ENCODE peak calls at places on chromosomes 13 and 19, in nine cellular contexts. One of them, this sample, is unnamed. For H3K4me1, the result is how much of the 10 kb centered on the place peaks cover.

GRCh38 chr13:95255072-95255732 is 46.0 kb downstream of the ABCC4 start:
- DNase-seq in hepatocyte: no peak
- DNase-seq in MM.1S: no peak
- DNase-seq in neural progenitor cell: no peak
- DNase-seq in OCI-LY7: no peak
- DNase-seq in HCT116: no peak
- DNase-seq in GM23248: no peak
- DNase-seq in GM23338: no peak
- DNase-seq in SK-N-SH: no peak
- DNase-seq in this sample: no peak

GRCh38 chr13:56953965-56954364 is 186.8 kb upstream of the PRR20A start:
- DNase-seq in hepatocyte: no peak
- DNase-seq in MM.1S: no peak
- DNase-seq in neural progenitor cell: no peak
- DNase-seq in OCI-LY7: no peak
- DNase-seq in HCT116: no peak
- DNase-seq in GM23248: no peak
- DNase-seq in GM23338: no peak
- DNase-seq in SK-N-SH: no peak
- DNase-seq in this sample: peak

GRCh38 chr19:41521860-41522555 is 54.0 kb upstream of the CEACAM21 start:
- DNase-seq in hepatocyte: no peak
- DNase-seq in MM.1S: no peak
- DNase-seq in neural progenitor cell: peak
- DNase-seq in OCI-LY7: no peak
- DNase-seq in HCT116: no peak
- DNase-seq in GM23248: peak
- DNase-seq in GM23338: peak
- DNase-seq in SK-N-SH: peak
- DNase-seq in this sample: no peak

GRCh38 chr13:85009447-85009846 is 789.8 kb downstream of the SLITRK6 start:
- DNase-seq in hepatocyte: no peak
- DNase-seq in MM.1S: no peak
- DNase-seq in neural progenitor cell: no peak
- DNase-seq in OCI-LY7: no peak
- DNase-seq in HCT116: no peak
- DNase-seq in GM23248: no peak
- DNase-seq in GM23338: no peak
- DNase-seq in SK-N-SH: no peak
- DNase-seq in this sample: no peak

GRCh38 chr19:37519890-37520289 is 13.2 kb downstream of the ZNF793 start:
- DNase-seq in hepatocyte: peak
- DNase-seq in MM.1S: no peak
- DNase-seq in neural progenitor cell: no peak
- DNase-seq in OCI-LY7: no peak
- DNase-seq in HCT116: no peak
- DNase-seq in GM23248: no peak
- DNase-seq in GM23338: no peak
- DNase-seq in SK-N-SH: no peak
- DNase-seq in this sample: peak

GRCh38 chr19:4977299-4978174 is 8.6 kb downstream of the KDM4B start:
- DNase-seq in hepatocyte: no peak
- DNase-seq in MM.1S: no peak
- DNase-seq in neural progenitor cell: no peak
- DNase-seq in OCI-LY7: no peak
- DNase-seq in HCT116: no peak
- DNase-seq in GM23248: peak
- DNase-seq in GM23338: no peak
- DNase-seq in SK-N-SH: peak
- DNase-seq in this sample: no peak

GRCh38 chr19:888615-889385 is 4.2 kb downstream of the MED16 start:
- DNase-seq in hepatocyte: no peak
- DNase-seq in MM.1S: no peak
- DNase-seq in neural progenitor cell: no peak
- DNase-seq in OCI-LY7: no peak
- DNase-seq in HCT116: no peak
- DNase-seq in GM23248: no peak
- DNase-seq in GM23338: no peak
- DNase-seq in SK-N-SH: no peak
- DNase-seq in this sample: no peak

GRCh38 chr19:812049-812816 is 9.5 kb downstream of the PLPPR3 start:
- DNase-seq in hepatocyte: no peak
- DNase-seq in MM.1S: no peak
- DNase-seq in neural progenitor cell: no peak
- DNase-seq in OCI-LY7: no peak
- DNase-seq in HCT116: no peak
- DNase-seq in GM23248: no peak
- DNase-seq in GM23338: peak
- DNase-seq in SK-N-SH: peak
- DNase-seq in this sample: no peak

GRCh38 chr19:4732680-4733114 is 9.1 kb upstream of the DPP9 start:
- DNase-seq in hepatocyte: peak
- DNase-seq in MM.1S: peak
- DNase-seq in neural progenitor cell: peak
- DNase-seq in OCI-LY7: peak
- DNase-seq in HCT116: peak
- DNase-seq in GM23248: peak
- DNase-seq in GM23338: peak
- DNase-seq in SK-N-SH: peak
- DNase-seq in this sample: peak

GRCh38 chr19:3125900-3126524 is 9.8 kb upstream of the GNA15 start:
- DNase-seq in hepatocyte: peak
- DNase-seq in MM.1S: peak
- DNase-seq in neural progenitor cell: peak
- DNase-seq in OCI-LY7: peak
- DNase-seq in HCT116: peak
- DNase-seq in GM23248: peak
- DNase-seq in GM23338: peak
- DNase-seq in SK-N-SH: peak
- DNase-seq in this sample: peak

GRCh38 chr19:54654447-54655321 is 8.1 kb upstream of the LILRB4 start:
- DNase-seq in hepatocyte: no peak
- DNase-seq in MM.1S: peak
- DNase-seq in neural progenitor cell: no peak
- DNase-seq in OCI-LY7: no peak
- DNase-seq in HCT116: peak
- DNase-seq in GM23248: no peak
- DNase-seq in GM23338: peak
- DNase-seq in SK-N-SH: no peak
- DNase-seq in this sample: no peak

GRCh38 chr13:113537909-113538688 is 46.5 kb upstream of the TFDP1 start:
- DNase-seq in hepatocyte: no peak
- DNase-seq in MM.1S: no peak
- DNase-seq in neural progenitor cell: no peak
- DNase-seq in OCI-LY7: no peak
- DNase-seq in HCT116: no peak
- DNase-seq in GM23248: no peak
- DNase-seq in GM23338: no peak
- DNase-seq in SK-N-SH: no peak
- DNase-seq in this sample: no peak

GRCh38 chr13:100547805-100548204 is 40.8 kb downstream of the GGACT start:
- DNase-seq in hepatocyte: peak
- DNase-seq in MM.1S: no peak
- DNase-seq in neural progenitor cell: no peak
- DNase-seq in OCI-LY7: no peak
- DNase-seq in HCT116: no peak
- DNase-seq in GM23248: peak
- DNase-seq in GM23338: no peak
- DNase-seq in SK-N-SH: peak
- DNase-seq in this sample: no peak

DNA sequence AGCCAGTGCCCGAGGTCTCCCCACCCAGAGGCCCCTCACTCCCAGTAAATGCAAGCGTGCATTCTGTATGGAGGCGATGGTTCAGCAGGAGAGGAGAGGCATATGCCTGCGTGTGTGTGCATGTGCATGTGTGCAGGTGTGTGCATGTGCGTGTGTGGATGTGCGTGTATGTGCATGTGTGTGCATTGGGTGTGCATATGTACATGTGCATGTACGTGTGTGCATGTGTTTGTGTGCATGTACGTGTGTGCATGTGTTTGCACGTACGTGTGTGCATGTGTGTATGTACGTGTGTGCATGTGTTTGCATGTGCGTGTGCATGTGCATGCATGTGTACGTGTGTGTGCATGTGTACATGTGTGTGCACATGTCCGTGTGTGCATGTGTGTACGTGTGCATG is 345.9 kb downstream of the TEX29 start:
- DNase-seq in hepatocyte: no peak
- DNase-seq in MM.1S: no peak
- DNase-seq in neural progenitor cell: no peak
- DNase-seq in OCI-LY7: no peak
- DNase-seq in HCT116: no peak
- DNase-seq in GM23248: no peak
- DNase-seq in GM23338: no peak
- DNase-seq in SK-N-SH: no peak
- DNase-seq in this sample: no peak
- H2AFZ ChIP-seq in hepatocyte: no peak
- H2AFZ ChIP-seq in MM.1S: no peak
- H2AFZ ChIP-seq in neural progenitor cell: no peak
- H2AFZ ChIP-seq in OCI-LY7: no peak
- H2AFZ ChIP-seq in HCT116: no peak
- H2AFZ ChIP-seq in GM23248: no peak
- H2AFZ ChIP-seq in GM23338: no peak
- H2AFZ ChIP-seq in SK-N-SH: no peak
- H2AFZ ChIP-seq in this sample: no peak

GRCh38 chr19:14450876-14451275 is 17.8 kb downstream of the PKN1 start:
- DNase-seq in hepatocyte: no peak
- DNase-seq in MM.1S: no peak
- DNase-seq in neural progenitor cell: no peak
- DNase-seq in OCI-LY7: no peak
- DNase-seq in HCT116: no peak
- DNase-seq in GM23248: no peak
- DNase-seq in GM23338: no peak
- DNase-seq in SK-N-SH: no peak
- DNase-seq in this sample: no peak

GRCh38 chr19:14446336-14447036 is 13.4 kb downstream of the PKN1 start:
- DNase-seq in hepatocyte: no peak
- DNase-seq in MM.1S: no peak
- DNase-seq in neural progenitor cell: no peak
- DNase-seq in OCI-LY7: no peak
- DNase-seq in HCT116: no peak
- DNase-seq in GM23248: no peak
- DNase-seq in GM23338: no peak
- DNase-seq in SK-N-SH: no peak
- DNase-seq in this sample: no peak

GRCh38 chr19:14449321-14449720 is 16.2 kb downstream of the PKN1 start:
- DNase-seq in hepatocyte: no peak
- DNase-seq in MM.1S: no peak
- DNase-seq in neural progenitor cell: no peak
- DNase-seq in OCI-LY7: no peak
- DNase-seq in HCT116: no peak
- DNase-seq in GM23248: peak
- DNase-seq in GM23338: no peak
- DNase-seq in SK-N-SH: no peak
- DNase-seq in this sample: peak

DNA sequence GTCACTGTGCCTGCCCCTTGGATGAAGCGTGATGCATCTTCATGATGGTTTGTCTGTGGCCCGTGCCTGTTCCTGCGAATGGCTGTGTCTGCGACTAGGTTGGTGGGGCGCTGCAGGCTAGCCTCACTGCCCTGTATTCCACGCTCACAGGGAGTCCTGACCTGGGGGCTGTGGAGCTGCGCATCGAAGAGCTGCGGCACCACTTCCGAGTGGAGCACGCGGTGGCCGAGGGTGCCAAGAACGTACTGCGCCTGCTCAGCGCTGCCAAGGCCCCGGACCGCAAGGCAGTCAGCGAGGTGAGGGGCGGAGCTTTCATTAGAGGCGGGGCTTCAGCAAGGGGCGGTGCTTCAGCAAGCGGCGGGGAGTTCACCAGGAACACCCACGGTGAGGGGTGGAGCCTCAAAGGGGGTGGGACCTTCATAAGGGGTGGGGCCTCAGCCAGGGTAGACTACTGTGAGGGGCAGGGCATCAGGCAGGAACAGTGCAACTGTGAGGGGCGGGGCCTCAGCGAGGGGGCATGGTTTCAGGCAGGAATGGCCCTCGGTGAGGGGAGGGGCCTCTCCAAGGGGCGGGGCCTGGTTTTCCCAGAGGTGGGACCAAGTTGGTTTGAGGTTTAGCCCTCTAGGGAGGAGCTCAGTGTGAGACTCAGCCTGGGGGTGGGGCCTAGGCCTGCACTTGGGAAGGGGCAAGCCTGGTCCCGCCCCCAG is 17.2 kb downstream of the PKN1 start:
- DNase-seq in hepatocyte: peak
- DNase-seq in MM.1S: peak
- DNase-seq in neural progenitor cell: peak
- DNase-seq in OCI-LY7: peak
- DNase-seq in HCT116: peak
- DNase-seq in GM23248: peak
- DNase-seq in GM23338: peak
- DNase-seq in SK-N-SH: peak
- DNase-seq in this sample: peak
- TF ChIP-seq EZH2phosphoT487 in hepatocyte: no peak
- TF ChIP-seq EZH2phosphoT487 in MM.1S: no peak
- TF ChIP-seq EZH2phosphoT487 in neural progenitor cell: no peak
- TF ChIP-seq EZH2phosphoT487 in OCI-LY7: no peak
- TF ChIP-seq EZH2phosphoT487 in HCT116: no peak
- TF ChIP-seq EZH2phosphoT487 in GM23248: no peak
- TF ChIP-seq EZH2phosphoT487 in GM23338: no peak
- TF ChIP-seq EZH2phosphoT487 in SK-N-SH: no peak
- TF ChIP-seq EZH2phosphoT487 in this sample: no peak

GRCh38 chr13:40994581-40995230 is 24.4 kb downstream of the ELF1 start:
- DNase-seq in hepatocyte: no peak
- DNase-seq in MM.1S: peak
- DNase-seq in neural progenitor cell: no peak
- DNase-seq in OCI-LY7: no peak
- DNase-seq in HCT116: no peak
- DNase-seq in GM23248: no peak
- DNase-seq in GM23338: no peak
- DNase-seq in SK-N-SH: no peak
- DNase-seq in this sample: no peak
- H3K4me1 ChIP-seq in hepatocyte: under half
- H3K4me1 ChIP-seq in MM.1S: under half
- H3K4me1 ChIP-seq in neural progenitor cell: under half
- H3K4me1 ChIP-seq in OCI-LY7: half or more
- H3K4me1 ChIP-seq in HCT116: under half
- H3K4me1 ChIP-seq in GM23248: under half
- H3K4me1 ChIP-seq in GM23338: under half
- H3K4me1 ChIP-seq in SK-N-SH: under half
- H3K4me1 ChIP-seq in this sample: under half

DNA sequence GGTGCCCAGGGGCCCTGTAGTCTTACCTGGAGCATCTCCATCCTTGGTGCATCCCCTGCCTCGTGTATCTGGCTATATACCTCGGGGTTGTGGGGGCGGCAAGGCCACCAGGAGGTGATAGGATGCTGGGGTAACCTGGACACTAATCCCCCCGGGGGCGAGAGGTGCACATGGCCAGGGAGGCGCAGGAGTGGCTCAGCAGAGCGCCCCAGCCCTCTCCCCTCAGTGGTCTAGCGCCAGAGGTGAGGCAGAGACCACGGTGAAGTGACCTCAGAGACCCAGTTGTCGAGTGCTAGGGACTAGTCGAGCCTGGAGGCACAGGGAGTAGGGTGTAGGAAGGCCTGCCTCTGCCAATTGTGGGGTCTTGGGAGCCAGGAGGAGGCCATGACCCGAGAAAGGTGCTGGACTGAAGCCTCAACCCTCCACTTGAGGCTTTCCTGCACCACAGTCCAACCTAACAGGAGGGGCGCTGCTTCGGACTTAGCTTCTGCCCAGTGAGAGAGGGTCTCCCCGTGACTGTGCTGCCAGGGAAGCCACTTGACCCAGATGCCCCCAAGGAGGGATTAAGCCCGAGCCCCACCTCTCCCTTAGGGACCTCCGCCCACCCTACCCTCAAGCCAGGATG is at the start of gene LHB:
- DNase-seq in hepatocyte: no peak
- DNase-seq in MM.1S: no peak
- DNase-seq in neural progenitor cell: no peak
- DNase-seq in OCI-LY7: no peak
- DNase-seq in HCT116: no peak
- DNase-seq in GM23248: no peak
- DNase-seq in GM23338: peak
- DNase-seq in SK-N-SH: peak
- DNase-seq in this sample: no peak
- H2AFZ ChIP-seq in hepatocyte: peak
- H2AFZ ChIP-seq in MM.1S: peak
- H2AFZ ChIP-seq in neural progenitor cell: no peak
- H2AFZ ChIP-seq in OCI-LY7: no peak
- H2AFZ ChIP-seq in HCT116: no peak
- H2AFZ ChIP-seq in GM23248: peak
- H2AFZ ChIP-seq in GM23338: no peak
- H2AFZ ChIP-seq in SK-N-SH: no peak
- H2AFZ ChIP-seq in this sample: peak